ENCODE peak calls at places on chromosome 14, in eight cellular contexts. Y, G, X, J, M, B, E and P are unnamed samples.

GRCh38 chr14:94366146-94366887 is 22.1 kb downstream of the SERPINA1 start:
- DNase-seq in Y (no peak), G (no peak), X (no peak), J (no peak), M (no peak), B (no peak), E (no peak), P (no peak)

GRCh38 chr14:23245282-23245681 is 7.5 kb downstream of the RNF212B start:
- DNase-seq in Y (no peak), G (no peak), X (no peak), J (no peak), M (no peak), B (no peak), E (no peak), P (no peak)

GRCh38 chr14:72880820-72881219 is 13.1 kb downstream of the DPF3 start:
- DNase-seq in Y (no peak), G (no peak), X (no peak), J (no peak), M (no peak), B (no peak), E (no peak), P (no peak)

GRCh38 chr14:88868558-88869159 is 44.2 kb downstream of the TTC8 start:
- DNase-seq in Y (no peak), G (peak; percentile 14), X (no peak), J (no peak), M (peak; percentile 34), B (no peak), E (peak; percentile 38), P (no peak)

GRCh38 chr14:94630396-94630795 is 18.2 kb downstream of the SERPINA3 start:
- DNase-seq in Y (no peak), G (no peak), X (no peak), J (no peak), M (no peak), B (no peak), E (no peak), P (no peak)

GRCh38 chr14:26730929-26731618 is 133.2 kb upstream of the NOVA1 start:
- DNase-seq in Y (no peak), G (no peak), X (no peak), J (no peak), M (peak; percentile 35), B (no peak), E (peak; percentile 44), P (no peak)

GRCh38 chr14:105865904-105866840 is 339.8 kb downstream of the TMEM121 start:
- DNase-seq in Y (no peak), G (no peak), X (peak; percentile 11), J (no peak), M (no peak), B (no peak), E (no peak), P (no peak)

GRCh38 chr14:22689186-22689585 is 45.0 kb upstream of the OR6J1 start:
- DNase-seq in Y (no peak), G (no peak), X (no peak), J (no peak), M (peak; percentile 98), B (no peak), E (peak; percentile 92), P (no peak)

GRCh38 chr14:89921346-89921745 is 33.2 kb downstream of the EFCAB11 start:
- DNase-seq in Y (no peak), G (no peak), X (no peak), J (no peak), M (no peak), B (no peak), E (peak; percentile 41), P (no peak)

GRCh38 chr14:77133718-77134338 is 7.8 kb downstream of the ZDHHC22 start:
- DNase-seq in Y (peak; percentile 42), G (peak; percentile 38), X (peak; percentile 40), J (peak; percentile 65), M (peak; percentile 62), B (peak; percentile 42), E (peak; percentile 58), P (peak; percentile 72)

GRCh38 chr14:77022219-77022852 is 6.2 kb downstream of the IRF2BPL start:
- DNase-seq in Y (peak; percentile 51), G (no peak), X (no peak), J (no peak), M (no peak), B (no peak), E (no peak), P (no peak)

GRCh38 chr14:28952707-28953106 is 186.1 kb downstream of the FOXG1 start:
- DNase-seq in Y (no peak), G (no peak), X (no peak), J (no peak), M (no peak), B (no peak), E (no peak), P (no peak)

GRCh38 chr14:60189923-60190840 is 25.0 kb upstream of the DHRS7 start:
- DNase-seq in Y (no peak), G (no peak), X (no peak), J (no peak), M (peak; percentile 4), B (no peak), E (peak; percentile 12), P (no peak)

GRCh38 chr14:79044894-79045624 is 874.9 kb downstream of the NRXN3 start:
- DNase-seq in Y (no peak), G (no peak), X (no peak), J (no peak), M (peak; percentile 34), B (no peak), E (peak; percentile 96), P (no peak)

GRCh38 chr14:55707365-55707804 is 127.4 kb downstream of the KTN1 start:
- DNase-seq in Y (no peak), G (peak; percentile 13), X (no peak), J (no peak), M (peak; percentile 75), B (no peak), E (peak; percentile 80), P (no peak)

GRCh38 chr14:55869397-55870049 is 248.7 kb upstream of the PELI2 start:
- DNase-seq in Y (no peak), G (no peak), X (no peak), J (no peak), M (no peak), B (no peak), E (peak; percentile 24), P (no peak)

GRCh38 chr14:30585204-30585603 is 26.2 kb downstream of the G2E3 start:
- DNase-seq in Y (no peak), G (no peak), X (no peak), J (no peak), M (no peak), B (no peak), E (no peak), P (no peak)

GRCh38 chr14:74515891-74516412 is 22.4 kb downstream of the ISCA2 start:
- DNase-seq in Y (no peak), G (no peak), X (peak; percentile 7), J (no peak), M (no peak), B (no peak), E (no peak), P (no peak)

GRCh38 chr14:74516451-74517155 is 23.0 kb downstream of the ISCA2 start:
- DNase-seq in Y (no peak), G (no peak), X (no peak), J (no peak), M (no peak), B (no peak), E (no peak), P (no peak)

GRCh38 chr14:74512431-74512830 is 18.9 kb downstream of the ISCA2 start:
- DNase-seq in Y (no peak), G (no peak), X (no peak), J (no peak), M (no peak), B (no peak), E (no peak), P (no peak)

GRCh38 chr14:74511966-74512365 is 18.4 kb downstream of the ISCA2 start:
- DNase-seq in Y (no peak), G (no peak), X (no peak), J (no peak), M (no peak), B (no peak), E (no peak), P (no peak)

DNA sequence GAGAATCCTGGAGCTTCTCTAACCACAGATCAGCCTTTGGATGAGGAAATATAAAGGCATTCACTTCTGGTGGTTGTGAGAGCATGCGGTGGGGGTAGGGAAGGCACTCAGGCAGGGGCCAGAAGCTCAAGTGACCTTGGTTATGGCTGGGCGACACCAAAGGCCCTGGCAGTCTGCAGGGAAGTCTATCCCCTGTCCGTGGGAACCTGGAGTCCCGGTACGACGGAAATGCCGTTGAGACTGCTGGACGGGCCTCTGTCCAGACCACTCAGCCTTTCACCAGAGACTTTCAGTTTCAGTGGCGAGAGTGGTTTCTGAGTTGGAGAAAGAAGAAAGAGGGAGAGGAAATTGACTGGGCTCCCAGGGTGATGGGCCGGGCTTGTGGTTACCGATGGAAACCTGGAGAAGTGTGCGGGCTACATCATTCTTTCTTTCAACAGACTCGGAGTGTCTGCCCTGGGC is 20.9 kb downstream of the ISCA2 start:
- DNase-seq in Y (no peak), G (no peak), X (no peak), J (no peak), M (peak; percentile 68), B (peak; percentile 51), E (peak; percentile 84), P (no peak)
- H3K4me3 ChIP-seq in Y (no peak overlapping the region), G (no peak overlapping the region), X (no peak overlapping the region), J (no peak overlapping the region), M (no peak overlapping the region), B (no peak overlapping the region), E (peak overlapping the region; percentile 3), P (no peak overlapping the region)

GRCh38 chr14:102928412-102929348 is 6.2 kb downstream of the AMN start:
- DNase-seq in Y (peak; percentile 82), G (peak; percentile 83), X (peak; percentile 58), J (no peak), M (no peak), B (peak; percentile 90), E (no peak), P (peak; percentile 89)
- H3K4me3 ChIP-seq in Y (peak overlapping the region; percentile 39), G (peak overlapping the region; percentile 56), X (peak overlapping the region; percentile 66), J (peak overlapping the region; percentile 36), M (peak overlapping the region; percentile 28), B (peak overlapping the region; percentile 9), E (no peak overlapping the region), P (peak overlapping the region; percentile 45)

GRCh38 chr14:68564236-68564825 is 228.5 kb downstream of the ZFP36L1 start:
- DNase-seq in Y (no peak), G (no peak), X (no peak), J (no peak), M (no peak), B (no peak), E (no peak), P (no peak)

GRCh38 chr14:68562911-68563255 is 230.0 kb downstream of the ZFP36L1 start:
- DNase-seq in Y (no peak), G (no peak), X (no peak), J (no peak), M (no peak), B (no peak), E (no peak), P (no peak)

GRCh38 chr14:68564826-68565760 is 227.8 kb downstream of the ZFP36L1 start:
- DNase-seq in Y (no peak), G (peak; percentile 22), X (no peak), J (no peak), M (peak; percentile 53), B (no peak), E (peak; percentile 36), P (no peak)

GRCh38 chr14:68561531-68562007 is 231.3 kb downstream of the ZFP36L1 start:
- DNase-seq in Y (no peak), G (no peak), X (no peak), J (peak; percentile 65), M (no peak), B (no peak), E (no peak), P (no peak)

GRCh38 chr14:68563256-68564131 is 229.4 kb downstream of the ZFP36L1 start:
- DNase-seq in Y (no peak), G (peak; percentile 10), X (no peak), J (no peak), M (peak; percentile 94), B (no peak), E (peak; percentile 59), P (no peak)
- H3K4me3 ChIP-seq in Y (no peak overlapping the region), G (no peak overlapping the region), X (no peak overlapping the region), J (no peak overlapping the region), M (no peak overlapping the region), B (no peak overlapping the region), E (no peak overlapping the region), P (no peak overlapping the region)

GRCh38 chr14:92035890-92036289 is 4.0 kb downstream of the TRIP11 start:
- DNase-seq in Y (no peak), G (no peak), X (no peak), J (no peak), M (no peak), B (no peak), E (no peak), P (no peak)
- H3K4me3 ChIP-seq in Y (no peak overlapping the region), G (no peak overlapping the region), X (no peak overlapping the region), J (no peak overlapping the region), M (no peak overlapping the region), B (no peak overlapping the region), E (no peak overlapping the region), P (no peak overlapping the region)